ENCODE peak calls at places on chromosomes 12 and 14, in five cellular contexts. One of them, this sample, is unnamed.

GRCh38 chr14:34027990-34028490 is 77.2 kb upstream of the EGLN3 start:
- DNase-seq in activated CD8-positive, alpha-beta memory T cell treated with anti-CD3 and anti-CD28 coated beads for 48 hours: no peak
- DNase-seq in Ammon's horn: no peak
- DNase-seq in effector memory CD4-positive, alpha-beta T cell: no peak
- DNase-seq in non-pigmented ciliary epithelial cell: no peak
- DNase-seq in this sample: no peak

GRCh38 chr12:38880288-38880687 is 25.1 kb downstream of the CPNE8 start:
- DNase-seq in activated CD8-positive, alpha-beta memory T cell treated with anti-CD3 and anti-CD28 coated beads for 48 hours: no peak
- DNase-seq in Ammon's horn: no peak
- DNase-seq in effector memory CD4-positive, alpha-beta T cell: no peak
- DNase-seq in non-pigmented ciliary epithelial cell: no peak
- DNase-seq in this sample: no peak

GRCh38 chr12:29082522-29082921 is 66.6 kb upstream of the FAR2 start:
- DNase-seq in activated CD8-positive, alpha-beta memory T cell treated with anti-CD3 and anti-CD28 coated beads for 48 hours: no peak
- DNase-seq in Ammon's horn: no peak
- DNase-seq in effector memory CD4-positive, alpha-beta T cell: no peak
- DNase-seq in non-pigmented ciliary epithelial cell: no peak
- DNase-seq in this sample: no peak

GRCh38 chr12:1931642-1932041 is 13.2 kb upstream of the CACNA2D4 start:
- DNase-seq in activated CD8-positive, alpha-beta memory T cell treated with anti-CD3 and anti-CD28 coated beads for 48 hours: no peak
- DNase-seq in Ammon's horn: no peak
- DNase-seq in effector memory CD4-positive, alpha-beta T cell: no peak
- DNase-seq in non-pigmented ciliary epithelial cell: no peak
- DNase-seq in this sample: no peak

GRCh38 chr12:48946206-48946605 is 11.1 kb downstream of the ARF3 start:
- DNase-seq in activated CD8-positive, alpha-beta memory T cell treated with anti-CD3 and anti-CD28 coated beads for 48 hours: no peak
- DNase-seq in Ammon's horn: no peak
- DNase-seq in effector memory CD4-positive, alpha-beta T cell: no peak
- DNase-seq in non-pigmented ciliary epithelial cell: no peak
- DNase-seq in this sample: no peak

GRCh38 chr12:124605869-124606774 is 38.7 kb upstream of the NCOR2 start:
- DNase-seq in activated CD8-positive, alpha-beta memory T cell treated with anti-CD3 and anti-CD28 coated beads for 48 hours: no peak
- DNase-seq in Ammon's horn: no peak
- DNase-seq in effector memory CD4-positive, alpha-beta T cell: no peak
- DNase-seq in non-pigmented ciliary epithelial cell: no peak
- DNase-seq in this sample: no peak

GRCh38 chr14:95953111-95953724 is 76.6 kb downstream of the TUNAR start:
- DNase-seq in activated CD8-positive, alpha-beta memory T cell treated with anti-CD3 and anti-CD28 coated beads for 48 hours: no peak
- DNase-seq in Ammon's horn: no peak
- DNase-seq in effector memory CD4-positive, alpha-beta T cell: no peak
- DNase-seq in non-pigmented ciliary epithelial cell: no peak
- DNase-seq in this sample: no peak

GRCh38 chr14:61335876-61336275 is 14.5 kb downstream of the PRKCH start:
- DNase-seq in activated CD8-positive, alpha-beta memory T cell treated with anti-CD3 and anti-CD28 coated beads for 48 hours: no peak
- DNase-seq in Ammon's horn: no peak
- DNase-seq in effector memory CD4-positive, alpha-beta T cell: no peak
- DNase-seq in non-pigmented ciliary epithelial cell: no peak
- DNase-seq in this sample: no peak

GRCh38 chr14:39015360-39015961 is 87.6 kb downstream of the SEC23A start:
- DNase-seq in activated CD8-positive, alpha-beta memory T cell treated with anti-CD3 and anti-CD28 coated beads for 48 hours: no peak
- DNase-seq in Ammon's horn: peak
- DNase-seq in effector memory CD4-positive, alpha-beta T cell: no peak
- DNase-seq in non-pigmented ciliary epithelial cell: no peak
- DNase-seq in this sample: no peak

GRCh38 chr14:39957290-39957689 is 525.1 kb upstream of the FBXO33 start:
- DNase-seq in activated CD8-positive, alpha-beta memory T cell treated with anti-CD3 and anti-CD28 coated beads for 48 hours: no peak
- DNase-seq in Ammon's horn: no peak
- DNase-seq in effector memory CD4-positive, alpha-beta T cell: no peak
- DNase-seq in non-pigmented ciliary epithelial cell: no peak
- DNase-seq in this sample: no peak

GRCh38 chr12:51160814-51161459 is 12.0 kb downstream of the TFCP2 start:
- DNase-seq in activated CD8-positive, alpha-beta memory T cell treated with anti-CD3 and anti-CD28 coated beads for 48 hours: no peak
- DNase-seq in Ammon's horn: no peak
- DNase-seq in effector memory CD4-positive, alpha-beta T cell: no peak
- DNase-seq in non-pigmented ciliary epithelial cell: no peak
- DNase-seq in this sample: no peak

GRCh38 chr14:100898935-100899840 is 4.3 kb downstream of the RTL1 start:
- DNase-seq in activated CD8-positive, alpha-beta memory T cell treated with anti-CD3 and anti-CD28 coated beads for 48 hours: no peak
- DNase-seq in Ammon's horn: peak
- DNase-seq in effector memory CD4-positive, alpha-beta T cell: no peak
- DNase-seq in non-pigmented ciliary epithelial cell: no peak
- DNase-seq in this sample: peak

GRCh38 chr12:48765753-48766162 is 23.1 kb downstream of the ADCY6 start:
- DNase-seq in activated CD8-positive, alpha-beta memory T cell treated with anti-CD3 and anti-CD28 coated beads for 48 hours: peak
- DNase-seq in Ammon's horn: no peak
- DNase-seq in effector memory CD4-positive, alpha-beta T cell: no peak
- DNase-seq in non-pigmented ciliary epithelial cell: no peak
- DNase-seq in this sample: no peak

GRCh38 chr14:95431199-95432145 is 85.0 kb downstream of the SYNE3 start:
- DNase-seq in activated CD8-positive, alpha-beta memory T cell treated with anti-CD3 and anti-CD28 coated beads for 48 hours: no peak
- DNase-seq in Ammon's horn: peak
- DNase-seq in effector memory CD4-positive, alpha-beta T cell: no peak
- DNase-seq in non-pigmented ciliary epithelial cell: no peak
- DNase-seq in this sample: peak

GRCh38 chr14:72164420-72165150 is 232.4 kb downstream of the RGS6 start:
- DNase-seq in activated CD8-positive, alpha-beta memory T cell treated with anti-CD3 and anti-CD28 coated beads for 48 hours: no peak
- DNase-seq in Ammon's horn: no peak
- DNase-seq in effector memory CD4-positive, alpha-beta T cell: no peak
- DNase-seq in non-pigmented ciliary epithelial cell: no peak
- DNase-seq in this sample: no peak

GRCh38 chr14:32171469-32171868 is 30.4 kb upstream of the RNU6-7 start:
- DNase-seq in activated CD8-positive, alpha-beta memory T cell treated with anti-CD3 and anti-CD28 coated beads for 48 hours: no peak
- DNase-seq in Ammon's horn: no peak
- DNase-seq in effector memory CD4-positive, alpha-beta T cell: no peak
- DNase-seq in non-pigmented ciliary epithelial cell: no peak
- DNase-seq in this sample: no peak

This sample was measured in H1.